ENCODE peak calls at places on chromosomes 1 and 21, in nine cellular contexts. T, H, U, Z, V, Y, J, N and G are unnamed samples.

GRCh38 chr1:236341298-236341697 is 52.8 kb upstream of the EDARADD start:
- DNase-seq in T (no peak), H (no peak), U (no peak), Z (no peak), V (no peak), Y (no peak), J (no peak), N (no peak), G (no peak)

GRCh38 chr1:49294539-49294938 is 517.8 kb upstream of the BEND5 start:
- DNase-seq in T (no peak), H (no peak), U (no peak), Z (no peak), V (no peak), Y (no peak), J (no peak), N (no peak), G (no peak)

GRCh38 chr1:247576514-247576913 is 11.6 kb upstream of the OR2G2 start:
- DNase-seq in T (no peak), H (peak), U (no peak), Z (no peak), V (no peak), Y (no peak), J (no peak), N (no peak), G (peak)

GRCh38 chr1:14929547-14930223 is 223.9 kb upstream of the TMEM51 start:
- DNase-seq in T (peak), H (no peak), U (no peak), Z (peak), V (peak), Y (no peak), J (no peak), N (peak), G (no peak)

GRCh38 chr1:27603320-27603961 is 503 bp downstream of the AHDC1 start:
- DNase-seq in T (no peak), H (no peak), U (no peak), Z (no peak), V (no peak), Y (peak), J (peak), N (no peak), G (no peak)

GRCh38 chr1:75092141-75092540 is 42.0 kb upstream of the LHX8 start:
- DNase-seq in T (no peak), H (peak), U (no peak), Z (no peak), V (no peak), Y (no peak), J (no peak), N (no peak), G (no peak)

GRCh38 chr1:227900571-227901051 is 47.1 kb downstream of the WNT9A start:
- DNase-seq in T (no peak), H (no peak), U (no peak), Z (no peak), V (no peak), Y (peak), J (peak), N (no peak), G (no peak)

GRCh38 chr1:6638226-6638625 is 13.6 kb downstream of the THAP3 start:
- DNase-seq in T (peak), H (no peak), U (peak), Z (no peak), V (peak), Y (peak), J (peak), N (peak), G (peak)

GRCh38 chr1:101506541-101507164 is 269.8 kb downstream of the S1PR1 start:
- DNase-seq in T (peak), H (peak), U (no peak), Z (peak), V (peak), Y (no peak), J (no peak), N (no peak), G (peak)

GRCh38 chr1:110460253-110461220 is 9.6 kb downstream of the PROK1 start:
- DNase-seq in T (peak), H (peak), U (peak), Z (peak), V (peak), Y (peak), J (peak), N (peak), G (peak)

GRCh38 chr1:44568128-44568900 is 106.0 kb downstream of the TMEM53 start:
- DNase-seq in T (no peak), H (peak), U (no peak), Z (no peak), V (no peak), Y (no peak), J (no peak), N (no peak), G (no peak)

GRCh38 chr21:16116798-16117197 is 387.0 kb downstream of the USP25 start:
- DNase-seq in T (peak), H (no peak), U (no peak), Z (peak), V (peak), Y (no peak), J (no peak), N (peak), G (peak)

GRCh38 chr21:38460171-38460742 is 38.0 kb downstream of the ERG start:
- DNase-seq in T (peak), H (peak), U (no peak), Z (peak), V (peak), Y (no peak), J (no peak), N (peak), G (peak)

GRCh38 chr1:19448491-19449439 is 36.6 kb downstream of the CAPZB start:
- DNase-seq in T (peak), H (peak), U (peak), Z (no peak), V (peak), Y (peak), J (peak), N (peak), G (peak)

GRCh38 chr1:65668368-65668767 is 124.3 kb upstream of the PDE4B start:
- DNase-seq in T (no peak), H (no peak), U (no peak), Z (no peak), V (no peak), Y (no peak), J (no peak), N (no peak), G (no peak)

GRCh38 chr1:116332461-116332860 is 40.6 kb upstream of the ATP1A1 start:
- DNase-seq in T (no peak), H (no peak), U (no peak), Z (no peak), V (no peak), Y (no peak), J (no peak), N (no peak), G (no peak)

GRCh38 chr1:121516279-121516967 is 331.6 kb downstream of the SRGAP2C start:
- DNase-seq in T (no peak), H (no peak), U (peak), Z (no peak), V (no peak), Y (no peak), J (peak), N (no peak), G (no peak)

GRCh38 chr1:20719261-20719660 is 1.5 kb upstream of the KIF17 start:
- DNase-seq in T (no peak), H (no peak), U (no peak), Z (no peak), V (no peak), Y (peak), J (no peak), N (no peak), G (no peak)

GRCh38 chr1:159798893-159799292 is 3.3 kb upstream of the FCRL6 start:
- DNase-seq in T (peak), H (peak), U (peak), Z (peak), V (peak), Y (peak), J (peak), N (peak), G (peak)

GRCh38 chr1:227197064-227197463 is 121.2 kb downstream of the CDC42BPA start:
- DNase-seq in T (no peak), H (no peak), U (no peak), Z (no peak), V (no peak), Y (no peak), J (no peak), N (no peak), G (no peak)

GRCh38 chr1:31568895-31569655 is 7.2 kb upstream of the TINAGL1 start:
- DNase-seq in T (no peak), H (no peak), U (no peak), Z (no peak), V (no peak), Y (peak), J (peak), N (no peak), G (no peak)

GRCh38 chr1:198948895-198949659 is 310.2 kb downstream of the PTPRC start:
- DNase-seq in T (no peak), H (no peak), U (no peak), Z (no peak), V (no peak), Y (no peak), J (no peak), N (no peak), G (no peak)

GRCh38 chr1:235011599-235012435 is 116.8 kb downstream of the TOMM20 start:
- DNase-seq in T (peak), H (peak), U (peak), Z (peak), V (peak), Y (peak), J (peak), N (peak), G (peak)

GRCh38 chr1:109765483-109765815 is 1.7 kb upstream of the EPS8L3 start:
- DNase-seq in T (no peak), H (no peak), U (no peak), Z (no peak), V (no peak), Y (peak), J (peak), N (no peak), G (no peak)

GRCh38 chr1:99727575-99728190 is 38.8 kb downstream of the FRRS1 start:
- DNase-seq in T (peak), H (no peak), U (peak), Z (peak), V (peak), Y (no peak), J (no peak), N (peak), G (peak)

GRCh38 chr1:33612877-33613487 is 140.5 kb downstream of the ZSCAN20 start:
- DNase-seq in T (peak), H (peak), U (peak), Z (peak), V (peak), Y (no peak), J (peak), N (peak), G (peak)

GRCh38 chr1:47507921-47508894 is 70.4 kb downstream of the FOXD2 start:
- DNase-seq in T (no peak), H (no peak), U (no peak), Z (no peak), V (no peak), Y (peak), J (peak), N (no peak), G (no peak)

GRCh38 chr1:84619383-84620093 is 45.3 kb upstream of the CTBS start:
- DNase-seq in T (peak), H (peak), U (no peak), Z (peak), V (peak), Y (no peak), J (no peak), N (peak), G (peak)

GRCh38 chr1:2253797-2254480 is 25.8 kb downstream of the SKI start:
- DNase-seq in T (no peak), H (no peak), U (no peak), Z (no peak), V (no peak), Y (no peak), J (no peak), N (no peak), G (no peak)

GRCh38 chr1:2253036-2253796 is 25.1 kb downstream of the SKI start:
- DNase-seq in T (no peak), H (no peak), U (no peak), Z (no peak), V (no peak), Y (no peak), J (no peak), N (no peak), G (no peak)

GRCh38 chr1:2251786-2252185 is 23.7 kb downstream of the SKI start:
- DNase-seq in T (no peak), H (peak), U (no peak), Z (no peak), V (no peak), Y (peak), J (peak), N (no peak), G (no peak)

GRCh38 chr1:2251363-2251762 is 23.2 kb downstream of the SKI start:
- DNase-seq in T (no peak), H (no peak), U (no peak), Z (no peak), V (no peak), Y (no peak), J (no peak), N (no peak), G (no peak)

DNA sequence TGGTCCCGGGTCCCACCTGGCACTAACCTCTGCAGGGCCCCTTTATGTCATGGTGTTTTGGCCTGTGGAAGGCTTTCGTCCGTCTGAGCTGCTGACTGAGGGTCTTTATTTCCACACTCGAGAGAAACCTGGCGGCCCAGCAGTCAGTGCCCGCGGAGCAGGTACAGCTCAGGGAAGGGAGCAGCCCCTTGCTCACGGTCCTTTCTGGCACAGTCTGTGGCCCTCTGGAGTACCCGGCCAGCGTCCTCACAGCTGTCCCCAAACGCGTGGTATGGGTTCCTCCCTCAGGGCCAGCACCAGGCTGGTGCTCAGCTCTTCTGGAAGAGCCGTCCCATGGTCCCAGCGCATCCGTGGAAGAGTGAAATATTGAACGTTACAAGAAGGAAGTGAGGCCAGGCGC is 24.3 kb downstream of the SKI start:
- DNase-seq in T (no peak), H (no peak), U (no peak), Z (no peak), V (no peak), Y (no peak), J (no peak), N (no peak), G (no peak)
- H3K4me3 ChIP-seq in T (no peak), H (no peak), U (no peak), Z (no peak), V (no peak), Y (no peak), J (no peak), N (no peak), G (no peak)

DNA sequence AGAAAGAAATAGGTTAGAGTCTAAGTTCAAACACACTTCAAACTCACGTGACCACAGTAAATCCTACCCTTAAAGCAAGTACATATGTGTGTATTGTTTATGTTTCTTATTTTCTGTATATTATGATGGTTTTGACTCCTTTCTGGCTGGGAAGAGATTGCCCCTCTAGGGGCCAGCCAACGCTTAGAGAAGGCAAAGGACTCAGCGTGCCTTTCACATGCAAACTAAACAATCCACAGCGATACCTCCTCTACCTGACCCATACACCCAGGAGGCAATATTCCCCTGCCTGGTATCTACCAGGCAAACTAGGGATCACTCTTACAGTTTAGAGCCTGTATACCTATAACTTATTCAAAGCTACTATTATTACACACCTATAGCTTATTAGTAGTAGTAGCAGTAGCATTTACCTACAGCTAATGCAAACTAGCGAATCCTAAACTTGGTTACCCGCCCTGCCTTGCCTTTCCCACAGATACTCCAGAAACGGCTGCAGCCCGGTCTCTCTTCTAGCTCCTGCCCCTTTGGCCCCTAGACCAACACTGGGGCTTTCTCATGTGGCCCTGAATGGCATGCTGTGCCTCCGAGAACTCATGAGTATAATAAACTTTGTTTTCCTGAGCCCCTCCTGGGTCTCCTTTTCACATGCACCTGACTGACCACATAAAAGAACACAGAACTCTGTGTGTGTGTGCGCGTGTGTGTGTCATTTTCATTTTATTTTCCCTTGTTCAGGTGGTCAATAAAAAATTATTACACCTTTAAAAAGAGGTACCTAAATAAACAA is 14.0 kb downstream of the NRIP1 start:
- DNase-seq in T (no peak), H (no peak), U (no peak), Z (no peak), V (no peak), Y (no peak), J (no peak), N (no peak), G (no peak)
- TF ChIP-seq CTCF in T (no peak), H (no peak), U (no peak), Z (no peak), V (no peak), Y (no peak), J (no peak), N (no peak), G (no peak)

DNA sequence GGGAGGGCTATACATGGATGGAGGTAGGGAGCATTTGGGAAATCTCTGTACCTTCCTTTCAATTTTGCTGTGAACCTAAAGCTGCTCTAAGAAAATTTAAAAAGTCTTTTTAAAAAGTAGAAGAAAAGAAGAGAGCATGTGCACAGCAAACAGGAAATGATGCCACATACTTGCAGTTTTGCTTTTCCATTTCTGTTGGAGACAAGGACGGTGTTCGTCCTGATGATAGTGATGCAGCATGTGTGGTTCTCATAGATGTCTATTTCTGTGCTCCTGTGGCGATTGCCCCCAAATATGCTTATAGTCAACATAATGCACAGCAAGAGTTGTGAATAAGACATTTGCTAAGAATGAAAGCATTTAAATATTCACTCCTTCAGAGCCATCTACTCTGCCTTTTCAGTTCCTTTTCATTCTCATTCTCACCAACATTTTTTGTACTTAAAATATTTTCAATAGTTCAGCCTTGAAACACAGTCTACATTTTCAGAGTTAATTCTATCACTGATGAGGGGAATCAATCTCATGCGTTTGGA is 66.6 kb downstream of the LRRC8C start:
- DNase-seq in T (no peak), H (no peak), U (no peak), Z (no peak), V (no peak), Y (no peak), J (no peak), N (no peak), G (no peak)
- H3K4me3 ChIP-seq in T (no peak), H (no peak), U (no peak), Z (no peak), V (no peak), Y (no peak), J (no peak), N (no peak), G (no peak)

DNA sequence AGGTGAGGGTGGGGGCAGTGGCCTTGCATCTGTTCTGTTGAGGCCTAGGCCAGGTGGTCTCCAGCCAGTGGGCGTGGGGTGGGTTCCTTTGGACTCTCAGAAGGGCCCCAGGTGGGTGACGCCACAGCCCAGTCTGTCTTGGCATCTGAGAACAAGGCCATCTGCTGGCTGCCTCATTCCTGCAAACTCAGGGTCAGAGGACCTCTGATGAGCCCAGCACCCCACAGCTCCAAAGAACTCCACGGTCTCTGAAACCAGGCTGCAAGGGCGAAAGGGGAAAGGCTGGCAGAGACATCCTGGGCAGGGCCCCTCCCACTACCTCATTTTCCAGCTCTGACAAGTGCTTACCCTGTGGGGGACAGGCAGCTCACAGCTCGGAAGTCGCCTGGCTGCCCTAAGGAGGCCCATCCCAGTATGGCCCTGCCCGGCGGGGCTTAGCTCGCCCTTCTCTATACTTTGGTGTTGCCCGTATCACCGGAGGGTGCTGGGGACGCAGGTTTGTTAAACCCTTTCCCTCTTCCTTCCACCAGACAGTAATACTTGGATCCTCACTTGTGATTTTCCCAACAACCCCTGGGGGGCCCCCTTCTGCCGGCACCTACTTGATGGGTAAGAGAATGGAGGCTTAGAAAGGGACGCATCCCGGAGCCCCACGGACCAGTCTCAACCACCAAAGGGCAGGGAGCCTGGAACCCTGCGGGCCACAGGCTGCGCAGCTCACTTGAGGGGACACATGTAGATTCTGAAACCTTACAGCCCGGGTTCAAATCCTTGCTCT is 10.9 kb upstream of the EDN2 start:
- DNase-seq in T (no peak), H (no peak), U (no peak), Z (no peak), V (peak), Y (peak), J (peak), N (no peak), G (peak)
- TF ChIP-seq CTCF in T (peak), H (peak), U (peak), Z (peak), V (peak), Y (no peak), J (no peak), N (peak), G (peak)

GRCh38 chr21:27265492-27265891 is 298.6 kb upstream of the ADAMTS5 start:
- DNase-seq in T (no peak), H (no peak), U (no peak), Z (no peak), V (no peak), Y (no peak), J (no peak), N (no peak), G (no peak)

GRCh38 chr21:27269646-27270045 is 302.8 kb upstream of the ADAMTS5 start:
- DNase-seq in T (peak), H (peak), U (peak), Z (peak), V (peak), Y (no peak), J (no peak), N (peak), G (peak)

GRCh38 chr21:27268290-27268689 is 301.4 kb upstream of the ADAMTS5 start:
- DNase-seq in T (peak), H (peak), U (peak), Z (peak), V (peak), Y (no peak), J (no peak), N (peak), G (peak)
- H3K4me3 ChIP-seq in T (no peak), H (no peak), U (no peak), Z (no peak), V (no peak), Y (no peak), J (no peak), N (no peak), G (no peak)

GRCh38 chr1:150187560-150187931 is 37.8 kb downstream of the PLEKHO1 start:
- DNase-seq in T (no peak), H (no peak), U (no peak), Z (no peak), V (no peak), Y (no peak), J (no peak), N (no peak), G (no peak)

GRCh38 chr1:150182233-150182632 is 32.5 kb downstream of the PLEKHO1 start:
- DNase-seq in T (no peak), H (no peak), U (no peak), Z (no peak), V (no peak), Y (no peak), J (no peak), N (no peak), G (no peak)

GRCh38 chr1:150192012-150192411 is 42.3 kb downstream of the PLEKHO1 start:
- DNase-seq in T (peak), H (no peak), U (peak), Z (peak), V (peak), Y (no peak), J (no peak), N (peak), G (peak)

GRCh38 chr1:150185481-150185880 is 35.8 kb downstream of the PLEKHO1 start:
- DNase-seq in T (no peak), H (no peak), U (no peak), Z (no peak), V (no peak), Y (no peak), J (no peak), N (no peak), G (no peak)

GRCh38 chr1:150186789-150187559 is 37.3 kb downstream of the PLEKHO1 start:
- DNase-seq in T (peak), H (peak), U (peak), Z (peak), V (peak), Y (no peak), J (no peak), N (peak), G (peak)
- TF ChIP-seq CTCF in T (peak), H (peak), U (peak), Z (peak), V (peak), Y (peak), J (peak), N (peak), G (peak)